ENCODE peak calls at places on chromosomes 4 and X, in eight cellular contexts. E is activated naive CD4-positive, alpha-beta T cell treated with anti-CD3 and anti-CD28 coated beads, Interleukin-2, amount 50 U/mL, for 72 hours; Q is activated naive CD8-positive, alpha-beta T cell treated with anti-CD3 and anti-CD28 coated beads, Interleukin-2, amount 50 U/mL, for 24 hours; F is HepG2; N is activated T-cell treated with anti-CD3 and anti-CD28 coated beads, Interleukin-2, amount 50 U/mL, for 72 hours; C is T-cell; X is naive thymus-derived CD4-positive, alpha-beta T cell; K is mucosa of descending colon. V is an unnamed sample.

GRCh38 chr4:10100734-10101216 is 15.8 kb downstream of the WDR1 start:
- ATAC-seq in C (no peak), X (peak; percentile 49), F (peak; percentile 2), K (peak; percentile 11), N (no peak), Q (no peak), E (no peak), V (peak; percentile 5)

GRCh38 chr4:6815029-6815836 is 32.7 kb downstream of the KIAA0232 start:
- ATAC-seq in K (no peak), C (no peak), X (no peak), N (no peak), E (no peak), F (no peak), Q (no peak), V (no peak)

GRCh38 chr4:59126996-59127395 is 2016.8 kb upstream of the IGFBP7 start:
- ATAC-seq in N (no peak), Q (no peak), X (no peak), F (no peak), E (no peak), C (no peak), K (no peak), V (no peak)

GRCh38 chrX:96918864-96919263 is 35.2 kb downstream of the RPA4 start:
- ATAC-seq in X (no peak), Q (no peak), K (no peak), E (no peak), C (no peak), N (no peak), F (no peak), V (no peak)

GRCh38 chr4:101304916-101305315 is 42.4 kb downstream of the PPP3CA start:
- ATAC-seq in F (no peak), Q (no peak), C (no peak), X (no peak), N (no peak), E (no peak), K (no peak), V (no peak)

GRCh38 chr4:55706526-55706925 is 70.4 kb upstream of the NMU start:
- ATAC-seq in F (no peak), K (no peak), C (no peak), N (no peak), X (no peak), Q (no peak), E (no peak), V (no peak)

GRCh38 chr4:107213880-107214279 is 177.8 kb upstream of the DKK2 start:
- ATAC-seq in Q (no peak), X (no peak), E (no peak), F (no peak), C (no peak), N (no peak), K (no peak), V (no peak)

GRCh38 chr4:40330536-40330935 is 4.6 kb upstream of the CHRNA9 start:
- ATAC-seq in K (no peak), N (no peak), Q (no peak), C (no peak), E (no peak), X (no peak), F (no peak), V (no peak)

GRCh38 chr4:128232719-128233118 is 54.9 kb downstream of the PGRMC2 start:
- ATAC-seq in E (no peak), C (no peak), X (no peak), Q (no peak), N (no peak), F (no peak), K (no peak), V (no peak)

GRCh38 chr4:7917669-7918068 is 22.0 kb downstream of the AFAP1 start:
- ATAC-seq in X (no peak), N (no peak), F (no peak), E (no peak), K (no peak), Q (no peak), C (no peak), V (no peak)

V was measured in gastroesophageal sphincter.